ENCODE peak calls at places on chromosomes 12 and 14, in five cellular contexts. J is H4; A is aorta; D is stimulated activated CD8-positive, alpha-beta memory T cell treated with anti-CD3 and anti-CD28 coated beads, Interleukin-2, amount 100 ng/mL, for 1 hour; M is NCI-H524 treated with DMSO at 0.1 percent for 48 hours. R is an unnamed sample.

GRCh38 chr12:57004651-57005050 is 1.7 kb downstream of the ZBTB39 start:
- DNase-seq in M (no peak), A (no peak), D (no peak), J (no peak), R (no peak)

GRCh38 chr12:106631150-106631549 is 48.3 kb downstream of the RFX4 start:
- DNase-seq in A (no peak), J (no peak), D (no peak), M (no peak), R (no peak)

GRCh38 chr12:120571299-120571698 is 9.9 kb downstream of the POP5 start:
- DNase-seq in M (no peak), D (no peak), J (no peak), A (no peak), R (no peak)

GRCh38 chr12:108237272-108237671 is 101.8 kb downstream of the CMKLR1 start:
- DNase-seq in D (no peak), M (no peak), A (no peak), J (no peak), R (no peak)

GRCh38 chr12:106179086-106179485 is 40.3 kb upstream of the NUAK1 start:
- DNase-seq in J (no peak), D (no peak), M (peak), A (no peak), R (no peak)

GRCh38 chr14:85731198-85731597 is 201.3 kb downstream of the FLRT2 start:
- DNase-seq in J (peak), A (peak), D (no peak), M (no peak), R (no peak)

GRCh38 chr12:10212623-10213131 is at the start of gene GABARAPL1:
- DNase-seq in M (no peak), A (peak), D (peak), J (peak), R (peak)

GRCh38 chr12:54980341-54980740 is 4.2 kb downstream of the TESPA1 start:
- DNase-seq in J (no peak), D (no peak), A (no peak), M (no peak), R (no peak)

GRCh38 chr12:104680506-104680905 is 223.8 kb downstream of the CHST11 start:
- DNase-seq in M (no peak), A (no peak), D (no peak), J (no peak), R (no peak)

GRCh38 chr12:80698847-80699542 is 8.4 kb upstream of the MYF6 start:
- DNase-seq in A (no peak), J (no peak), D (no peak), M (no peak), R (no peak)

GRCh38 chr14:70357985-70358384 is 1.5 kb downstream of the COX16 start:
- DNase-seq in A (no peak), M (no peak), D (no peak), J (no peak), R (no peak)

GRCh38 chr12:93612719-93613228 is 40.3 kb downstream of the SOCS2 start:
- DNase-seq in D (no peak), J (no peak), A (no peak), M (no peak), R (no peak)

GRCh38 chr14:65168840-65169239 is 66.5 kb upstream of the MAX start:
- DNase-seq in A (no peak), D (no peak), M (no peak), J (no peak), R (no peak)

GRCh38 chr12:114943601-114944000 is 259.6 kb upstream of the TBX3 start:
- DNase-seq in J (no peak), D (no peak), A (no peak), M (no peak), R (no peak)

GRCh38 chr14:44586910-44587309 is 79.8 kb upstream of the FSCB start:
- DNase-seq in A (no peak), M (no peak), D (no peak), J (no peak), R (no peak)